ENCODE peak calls at places on chromosomes 4 and X, in seven cellular contexts. Q is astrocyte, E is neuronal stem cell, P is left colon, L is tibial artery, W is body of pancreas, I is AG09309. Y is an unnamed sample.

GRCh38 chr4:170047774-170048354 is 21.7 kb upstream of the MFAP3L start:
- DNase-seq in P (no peak), Q (peak), L (no peak), I (peak), E (peak), W (peak), Y (peak)

GRCh38 chr4:146998157-146998556 is 52.5 kb upstream of the TTC29 start:
- DNase-seq in P (no peak), I (no peak), L (no peak), W (no peak), Q (no peak), E (no peak), Y (no peak)

GRCh38 chr4:1792832-1793495 is at the start of gene FGFR3:
- DNase-seq in P (no peak), L (no peak), Q (no peak), I (no peak), E (peak), W (peak), Y (peak)

GRCh38 chr4:128285085-128286023 is 2.3 kb downstream of the PGRMC2 start:
- DNase-seq in W (peak), L (peak), E (no peak), Q (peak), P (no peak), I (no peak), Y (no peak)

GRCh38 chrX:105480646-105481310 is 260.3 kb upstream of the TEX13A start:
- DNase-seq in E (no peak), Q (no peak), P (no peak), W (no peak), L (no peak), I (no peak), Y (no peak)

GRCh38 chrX:118536687-118537461 is 41.3 kb downstream of the DOCK11 start:
- DNase-seq in I (no peak), Q (peak), W (no peak), P (no peak), L (no peak), E (no peak), Y (no peak)

GRCh38 chr4:115491686-115492085 is 378.3 kb upstream of the NDST4 start:
- DNase-seq in E (no peak), Q (no peak), L (no peak), P (no peak), I (no peak), W (no peak), Y (no peak)

GRCh38 chr4:178086324-178086723 is 644.1 kb upstream of the AGA start:
- DNase-seq in Q (no peak), W (no peak), L (no peak), I (no peak), E (peak), P (no peak), Y (no peak)

GRCh38 chr4:80196259-80197131 is 808 bp upstream of the PRDM8 start:
- DNase-seq in E (no peak), W (no peak), I (no peak), L (no peak), P (no peak), Q (no peak), Y (no peak)

GRCh38 chr4:106816501-106816900 is 219.6 kb downstream of the DKK2 start:
- DNase-seq in Q (peak), E (no peak), L (no peak), W (no peak), I (peak), P (no peak), Y (no peak)

GRCh38 chr4:73221734-73222133 is 36.9 kb downstream of the ANKRD17 start:
- DNase-seq in P (no peak), L (no peak), I (no peak), Q (no peak), E (no peak), W (no peak), Y (no peak)